ENCODE peak calls at places on chromosomes 6 and 20, in ten cellular contexts. F, N, P, M, V, D, Q, Y, E and W are unnamed samples.

GRCh38 chr6:41683460-41684310 is 45.4 kb downstream of the MDFI start:
- DNase-seq in D (peak), M (peak), F (peak), P (peak), V (peak), Y (peak), Q (peak), N (peak), E (peak), W (peak)

GRCh38 chr6:16157909-16158308 is 29.0 kb downstream of the MYLIP start:
- DNase-seq in N (peak), P (no peak), D (no peak), Y (no peak), V (peak), F (no peak), E (no peak), M (no peak), Q (no peak), W (no peak)

GRCh38 chr6:106369739-106370138 is 9.2 kb downstream of the CRYBG1 start:
- DNase-seq in M (no peak), Y (no peak), D (no peak), F (no peak), V (no peak), E (no peak), Q (no peak), N (no peak), P (no peak), W (no peak)

GRCh38 chr6:14276667-14277404 is 159.3 kb downstream of the CD83 start:
- DNase-seq in Y (no peak), M (no peak), P (no peak), V (no peak), E (no peak), N (no peak), D (peak), Q (no peak), F (no peak), W (no peak)

GRCh38 chr20:43508106-43508505 is 609 bp downstream of the L3MBTL1 start:
- DNase-seq in F (no peak), N (no peak), E (no peak), V (no peak), P (no peak), Q (no peak), M (no peak), D (no peak), Y (no peak), W (peak)

GRCh38 chr6:165835410-165835851 is 172.4 kb upstream of the PDE10A start:
- DNase-seq in P (no peak), Y (no peak), F (no peak), D (no peak), Q (no peak), E (no peak), V (peak), M (no peak), N (no peak), W (no peak)

GRCh38 chr20:1377341-1377871 is 15.4 kb downstream of the FKBP1A start:
- DNase-seq in M (no peak), V (no peak), P (no peak), E (no peak), Y (no peak), Q (no peak), D (no peak), F (no peak), N (no peak), W (no peak)

GRCh38 chr6:139538366-139538765 is 163.9 kb upstream of the CITED2 start:
- DNase-seq in Y (no peak), F (peak), Q (no peak), N (no peak), M (no peak), E (no peak), D (peak), V (no peak), P (no peak), W (no peak)

GRCh38 chr20:30484009-30484748 is 773.3 kb upstream of the DEFB115 start:
- DNase-seq in V (no peak), P (no peak), F (no peak), E (no peak), Y (no peak), M (no peak), Q (no peak), D (no peak), N (no peak), W (peak)

GRCh38 chr6:38319259-38320255 is 320.2 kb downstream of the BTBD9 start:
- DNase-seq in N (no peak), M (no peak), F (peak), D (peak), Q (no peak), E (no peak), P (no peak), V (no peak), Y (no peak), W (peak)

GRCh38 chr20:35174458-35175216 is 2.8 kb downstream of the PROCR start:
- DNase-seq in D (no peak), Q (no peak), M (peak), E (peak), P (no peak), Y (peak), V (no peak), F (peak), N (no peak), W (peak)